ENCODE peak calls at places on chromosomes 16 and 17, in nine cellular contexts. P, H, X, Z, D, S, R, K and M are unnamed samples.

GRCh38 chr17:72432143-72432604 is 311.4 kb downstream of the SOX9 start:
- DNase-seq in Z (no peak), S (peak; percentile 28), D (peak; percentile 41), P (no peak), K (no peak), X (peak; percentile 51), R (no peak), H (no peak), M (peak; percentile 22)

GRCh38 chr17:76022285-76022684 is 4.8 kb downstream of the EVPL start:
- DNase-seq in K (no peak), S (no peak), R (no peak), D (no peak), H (no peak), X (no peak), Z (no peak), P (no peak), M (no peak)

GRCh38 chr16:57695378-57696054 is 910 bp downstream of the DRC7 start:
- DNase-seq in S (no peak), P (no peak), R (no peak), X (no peak), H (no peak), D (no peak), Z (no peak), K (no peak), M (no peak)

GRCh38 chr17:78899361-78900260 is 3.4 kb downstream of the CEP295NL start:
- DNase-seq in Z (no peak), H (no peak), S (peak; percentile 45), D (peak; percentile 85), R (peak; percentile 44), K (peak; percentile 28), X (no peak), P (peak; percentile 68), M (no peak)

GRCh38 chr16:2799205-2799851 is 1.1 kb downstream of the PRSS41 start:
- DNase-seq in R (no peak), K (no peak), S (no peak), H (no peak), Z (no peak), X (no peak), D (no peak), P (no peak), M (no peak)

GRCh38 chr16:87263418-87264052 is 53.7 kb downstream of the C16orf95 start:
- DNase-seq in P (no peak), H (no peak), Z (no peak), X (no peak), R (no peak), K (no peak), D (peak; percentile 73), S (no peak), M (no peak)

GRCh38 chr16:1029259-1029545 is 43.3 kb upstream of the SSTR5 start:
- DNase-seq in X (no peak), D (no peak), K (no peak), R (no peak), Z (no peak), H (no peak), S (no peak), P (no peak), M (no peak)

GRCh38 chr16:75244844-75245758 is 6.3 kb downstream of the BCAR1 start:
- DNase-seq in K (peak; percentile 99), S (peak; percentile 99), Z (no peak), P (peak; percentile 93), X (no peak), D (peak; percentile 95), H (no peak), R (peak; percentile 95), M (no peak)

GRCh38 chr16:46853713-46854443 is 22.9 kb upstream of the C16orf87 start:
- DNase-seq in S (peak; percentile 74), Z (no peak), K (peak; percentile 71), R (peak; percentile 73), X (peak; percentile 79), P (peak; percentile 87), D (peak; percentile 93), H (peak; percentile 53), M (peak; percentile 41)

GRCh38 chr16:1787322-1788094 is 4.7 kb downstream of the NUBP2 start:
- DNase-seq in H (no peak), P (no peak), K (no peak), S (no peak), Z (no peak), D (no peak), R (no peak), X (no peak), M (no peak)

GRCh38 chr16:14509055-14509454 is 121.0 kb downstream of the PARN start:
- DNase-seq in S (no peak), D (no peak), Z (no peak), P (peak; percentile 44), X (no peak), R (no peak), H (no peak), K (peak; percentile 67), M (no peak)

GRCh38 chr17:44315760-44316731 is 7.6 kb downstream of the RUNDC3A start:
- DNase-seq in K (no peak), R (no peak), D (peak; percentile 86), S (no peak), Z (no peak), P (no peak), X (no peak), H (no peak), M (no peak)

GRCh38 chr17:42178817-42179216 is 2.1 kb downstream of the KCNH4 start:
- DNase-seq in Z (no peak), H (no peak), P (no peak), R (no peak), D (no peak), K (no peak), S (no peak), X (no peak), M (no peak)

GRCh38 chr16:81143921-81144471 is 47.8 kb upstream of the GCSH start:
- DNase-seq in D (peak; percentile 47), Z (no peak), X (no peak), S (no peak), K (peak; percentile 63), H (no peak), R (no peak), P (no peak), M (no peak)

GRCh38 chr17:39082482-39082881 is 69.0 kb downstream of the PLXDC1 start:
- DNase-seq in R (no peak), P (peak; percentile 51), Z (peak; percentile 58), D (no peak), S (peak; percentile 59), H (no peak), K (no peak), X (no peak), M (no peak)

GRCh38 chr16:57614546-57615343 is 13.7 kb upstream of the ADGRG1 start:
- DNase-seq in P (no peak), Z (no peak), H (no peak), S (no peak), R (no peak), K (no peak), X (no peak), D (no peak), M (no peak)

GRCh38 chr16:75924397-75924796 is 198.1 kb upstream of the CPHXL start:
- DNase-seq in D (no peak), X (no peak), P (no peak), K (no peak), H (no peak), R (no peak), Z (no peak), S (no peak), M (no peak)

GRCh38 chr17:46770818-46771600 is 47.5 kb downstream of the WNT3 start:
- DNase-seq in S (peak; percentile 17), P (peak; percentile 79), H (no peak), X (peak; percentile 69), Z (no peak), K (peak; percentile 61), R (peak; percentile 30), D (peak; percentile 75), M (peak; percentile 16)

GRCh38 chr17:43545383-43545632 is 832 bp downstream of the ETV4 start:
- DNase-seq in X (no peak), H (no peak), K (no peak), D (no peak), Z (no peak), P (peak; percentile 55), R (no peak), S (no peak), M (no peak)

GRCh38 chr16:89134269-89134668 is 37.3 kb upstream of the CDH15 start:
- DNase-seq in X (no peak), R (no peak), K (no peak), D (no peak), Z (no peak), S (no peak), P (no peak), H (no peak), M (no peak)

GRCh38 chr17:40063915-40064531 is 1.3 kb downstream of the THRA start:
- DNase-seq in H (no peak), S (no peak), K (no peak), D (no peak), X (no peak), P (no peak), R (peak; percentile 55), Z (no peak), M (no peak)

GRCh38 chr17:8466466-8466865 is 30.8 kb downstream of the NDEL1 start:
- DNase-seq in K (no peak), Z (no peak), S (peak; percentile 16), X (no peak), D (no peak), H (no peak), R (no peak), P (peak; percentile 78), M (no peak)

GRCh38 chr17:71975998-71976649 is 144.7 kb upstream of the SOX9 start:
- DNase-seq in D (peak; percentile 81), K (peak; percentile 85), S (peak; percentile 98), Z (no peak), P (peak; percentile 96), R (peak; percentile 84), X (no peak), H (no peak), M (no peak)

GRCh38 chr16:11253009-11253994 is 2.7 kb downstream of the SOCS1 start:
- DNase-seq in D (no peak), P (no peak), S (peak; percentile 73), H (no peak), R (no peak), Z (no peak), K (no peak), X (no peak), M (no peak)

GRCh38 chr17:16377804-16378400 is 3.0 kb upstream of the UBB start:
- DNase-seq in K (peak; percentile 33), Z (no peak), S (peak; percentile 75), D (no peak), R (peak; percentile 22), P (peak; percentile 54), H (no peak), X (no peak), M (no peak)

GRCh38 chr17:72587773-72588511 is 467.1 kb downstream of the SOX9 start:
- DNase-seq in D (no peak), X (no peak), Z (no peak), S (peak; percentile 49), H (no peak), P (no peak), K (peak; percentile 71), R (no peak), M (peak; percentile 59)

GRCh38 chr16:81873843-81874752 is 95.0 kb downstream of the PLCG2 start:
- DNase-seq in D (peak; percentile 26), S (peak; percentile 39), X (peak; percentile 61), H (no peak), R (no peak), K (peak; percentile 49), Z (no peak), P (peak; percentile 70), M (no peak)